ENCODE peak calls at places on chromosomes 5 and 9, in six cellular contexts. Y is A549, N is endothelial cell of umbilical vein, M is hepatocyte, Z is heart right ventricle, R is IMR-90. D is an unnamed sample.
A peak's percentile ranks its signal among the peaks of the same experiment; 100 is the strongest.

GRCh38 chr5:664343-664993 is 28.7 kb downstream of the TPPP start:
- DNase-seq in Z (no peak), Y (no peak), R (no peak), M (no peak), N (no peak), D (no peak)

GRCh38 chr9:127128341-127129072 is 6.1 kb upstream of the ANGPTL2 start:
- DNase-seq in R (peak; percentile 39), M (no peak), N (no peak), Y (no peak), Z (peak; percentile 73), D (peak; percentile 65)

GRCh38 chr5:119630752-119631440 is 1.5 kb downstream of the FAM170A start:
- DNase-seq in M (no peak), R (no peak), Z (no peak), Y (no peak), N (no peak), D (no peak)

GRCh38 chr5:87069974-87070608 is 197.6 kb upstream of the RASA1 start:
- DNase-seq in Z (peak; percentile 16), R (peak; percentile 77), N (peak; percentile 72), Y (peak; percentile 39), M (peak; percentile 46), D (peak; percentile 55)

GRCh38 chr9:347667-348292 is 133.1 kb downstream of the DOCK8 start:
- DNase-seq in Y (peak; percentile 54), Z (no peak), M (peak; percentile 65), N (peak; percentile 37), R (peak; percentile 41), D (peak; percentile 26)

GRCh38 chr9:77597057-77597456 is 51.1 kb downstream of the GNA14 start:
- DNase-seq in Y (no peak), N (peak; percentile 56), M (no peak), R (no peak), Z (no peak), D (no peak)

GRCh38 chr9:7115606-7116005 is 357.8 kb downstream of the KDM4C start:
- DNase-seq in Y (no peak), M (no peak), Z (no peak), N (no peak), R (no peak), D (no peak)

GRCh38 chr5:71830626-71831539 is 111.8 kb downstream of the CARTPT start:
- DNase-seq in M (peak; percentile 70), Y (peak; percentile 33), N (peak; percentile 47), Z (peak; percentile 80), R (peak; percentile 83), D (peak; percentile 48)

GRCh38 chr5:120677481-120677880 is 213.4 kb downstream of the PRR16 start:
- DNase-seq in Z (no peak), N (no peak), M (no peak), Y (no peak), R (peak; percentile 21), D (no peak)

GRCh38 chr5:127785098-127785927 is 82.1 kb downstream of the CCDC192 start:
- DNase-seq in Y (peak; percentile 7), N (no peak), Z (no peak), R (peak; percentile 96), M (peak; percentile 7), D (peak; percentile 38)

GRCh38 chr5:81552844-81553569 is 159.1 kb upstream of the ACOT12 start:
- DNase-seq in R (peak; percentile 4), Z (no peak), M (no peak), Y (no peak), N (peak; percentile 85), D (no peak)

GRCh38 chr9:3342159-3342777 is 183.5 kb downstream of the RFX3 start:
- DNase-seq in Y (no peak), M (no peak), N (no peak), Z (no peak), R (peak; percentile 89), D (no peak)

GRCh38 chr9:83432104-83432627 is 106.0 kb downstream of the FRMD3 start:
- DNase-seq in Y (peak; percentile 62), Z (peak; percentile 69), N (peak; percentile 60), M (no peak), R (no peak), D (no peak)

GRCh38 chr5:44997506-44997905 is 188.8 kb downstream of the MRPS30 start:
- DNase-seq in Z (no peak), R (no peak), M (no peak), N (no peak), Y (no peak), D (no peak)

GRCh38 chr5:174724484-174725260 is at the start of gene MSX2:
- DNase-seq in R (peak; percentile 86), N (peak; percentile 13), M (peak; percentile 96), Z (peak; percentile 86), Y (peak; percentile 88), D (peak; percentile 100)

GRCh38 chr5:157108961-157109360 is at the start of gene HAVCR2:
- DNase-seq in R (no peak), Y (no peak), Z (no peak), N (no peak), M (no peak), D (no peak)

GRCh38 chr9:101738566-101739183 is at the start of gene GRIN3A:
- DNase-seq in N (no peak), R (no peak), M (peak; percentile 53), Z (peak; percentile 19), Y (peak; percentile 18), D (peak; percentile 33)

GRCh38 chr5:61881821-61882220 is 424.2 kb upstream of the KIF2A start:
- DNase-seq in Z (no peak), Y (no peak), R (peak; percentile 3), N (no peak), M (peak; percentile 11), D (peak; percentile 27)

GRCh38 chr5:36619012-36619635 is 12.7 kb downstream of the SLC1A3 start:
- DNase-seq in R (no peak), M (no peak), Y (no peak), N (no peak), Z (no peak), D (no peak)

GRCh38 chr5:17154211-17154996 is 63.0 kb upstream of the BASP1 start:
- DNase-seq in Y (peak; percentile 72), R (peak; percentile 88), N (peak; percentile 72), M (no peak), Z (no peak), D (peak; percentile 67)

GRCh38 chr5:40736103-40736875 is 19.5 kb downstream of the TTC33 start:
- DNase-seq in R (peak; percentile 74), N (peak; percentile 84), Y (peak; percentile 63), M (peak; percentile 57), Z (no peak), D (peak; percentile 56)

GRCh38 chr9:98410185-98410697 is 154.8 kb upstream of the TBC1D2 start:
- DNase-seq in M (peak; percentile 74), R (peak; percentile 80), N (peak; percentile 55), Z (peak; percentile 62), Y (no peak), D (peak; percentile 50)

GRCh38 chr5:1276930-1277329 is 17.9 kb downstream of the TERT start:
- DNase-seq in R (no peak), M (no peak), Z (no peak), Y (no peak), N (no peak), D (no peak)

GRCh38 chr5:4699592-4699991 is 440.5 kb upstream of the ADAMTS16 start:
- DNase-seq in M (no peak), R (no peak), Y (no peak), N (no peak), Z (no peak), D (no peak)

GRCh38 chr9:79193001-79193400 is 378.8 kb upstream of the TLE4 start:
- DNase-seq in R (peak; percentile 96), Z (no peak), M (no peak), Y (no peak), N (no peak), D (no peak)

GRCh38 chr5:140114341-140115185 is 654 bp downstream of the PURA start:
- DNase-seq in R (peak; percentile 55), Y (peak; percentile 73), N (peak; percentile 71), Z (peak; percentile 46), M (peak; percentile 72), D (peak; percentile 48)

GRCh38 chr9:99083051-99083450 is 21.9 kb upstream of the TGFBR1 start:
- DNase-seq in M (no peak), Y (no peak), Z (no peak), R (no peak), N (no peak), D (no peak)

GRCh38 chr5:6394429-6395101 is 16.2 kb upstream of the MED10 start:
- DNase-seq in M (no peak), Y (no peak), R (no peak), N (no peak), Z (no peak), D (no peak)

GRCh38 chr5:6396836-6397535 is 18.6 kb upstream of the MED10 start:
- DNase-seq in R (no peak), M (no peak), Z (no peak), N (no peak), Y (no peak), D (no peak)

GRCh38 chr5:6395621-6396020 is 17.3 kb upstream of the MED10 start:
- DNase-seq in Z (no peak), N (no peak), R (no peak), M (no peak), Y (no peak), D (no peak)

GRCh38 chr5:6395102-6395445 is 16.7 kb upstream of the MED10 start:
- DNase-seq in M (no peak), R (no peak), Z (no peak), N (no peak), Y (no peak), D (no peak)

GRCh38 chr5:6396043-6396442 is 17.7 kb upstream of the MED10 start:
- DNase-seq in M (no peak), R (no peak), N (no peak), Z (no peak), Y (no peak), D (no peak)
- TF ChIP-seq CTCF in M (no peak), R (no peak), N (no peak), Z (no peak), Y (no peak), D (no peak)

GRCh38 chr5:172421020-172421419 is 33.3 kb downstream of the SH3PXD2B start:
- DNase-seq in R (no peak), Y (no peak), M (no peak), N (no peak), Z (no peak), D (peak; percentile 35)
- H3K27ac ChIP-seq in R (peak overlapping the region; percentile 43), Y (no peak overlapping the region), M (peak overlapping the region; percentile 93), N (no peak overlapping the region), Z (peak overlapping the region; percentile 42), D (peak overlapping the region; percentile 96)

GRCh38 chr9:131738293-131738692 is 1.6 kb downstream of the RAPGEF1 start:
- DNase-seq in N (peak; percentile 65), Z (no peak), R (no peak), M (no peak), Y (no peak), D (no peak)

GRCh38 chr9:131739192-131739961 is 499 bp downstream of the RAPGEF1 start:
- DNase-seq in N (peak; percentile 44), Y (no peak), M (peak; percentile 63), Z (peak; percentile 34), R (no peak), D (peak; percentile 60)

GRCh38 chr9:131738838-131739191 is 1.1 kb downstream of the RAPGEF1 start:
- DNase-seq in Y (no peak), R (no peak), M (peak; percentile 73), N (no peak), Z (no peak), D (peak; percentile 70)

GRCh38 chr9:131740898-131741297 is 1.0 kb upstream of the RAPGEF1 start:
- DNase-seq in N (no peak), Z (no peak), M (no peak), R (no peak), Y (no peak), D (no peak)

GRCh38 chr9:131739988-131740648 is at the start of gene RAPGEF1:
- DNase-seq in R (no peak), Z (peak; percentile 63), Y (peak; percentile 40), N (no peak), M (peak; percentile 84), D (peak; percentile 84)
- TF ChIP-seq CTCF in R (peak; percentile 99), Z (peak; percentile 97), Y (peak; percentile 100), N (peak; percentile 75), M (peak; percentile 84), D (peak; percentile 99)

GRCh38 chr5:115532517-115532916 is 12.1 kb downstream of the FEM1C start:
- DNase-seq in R (peak; percentile 46), Z (no peak), Y (no peak), M (no peak), N (peak; percentile 42), D (no peak)
- H3K27ac ChIP-seq in R (no peak overlapping the region), Z (no peak overlapping the region), Y (no peak overlapping the region), M (peak overlapping the region; percentile 29), N (no peak overlapping the region), D (no peak overlapping the region)